ENCODE peak calls at places on chromosome 7, in eight cellular contexts. R is astrocyte of the spinal cord; Y is kidney glomerular epithelial cell; V is colonic mucosa; X is NCI-H1092; K is AG10803; P is activated CD4-positive, alpha-beta T cell treated with anti-CD3 and anti-CD28 coated beads, Interleukin-2, amount 50 U/mL, for 24 hours; C is stomach. H is an unnamed sample.

GRCh38 chr7:110521357-110521756 is 569.6 kb upstream of the LRRN3 start:
- DNase-seq in R (no peak), Y (no peak), V (no peak), X (no peak), K (no peak), P (no peak), C (no peak), H (no peak)

GRCh38 chr7:134991469-134992339 is 5.4 kb downstream of the AGBL3 start:
- DNase-seq in R (no peak), Y (peak), V (no peak), X (no peak), K (no peak), P (no peak), C (no peak), H (no peak)

GRCh38 chr7:21256310-21256877 is 171.5 kb upstream of the SP4 start:
- DNase-seq in R (peak), Y (peak), V (peak), X (peak), K (peak), P (no peak), C (no peak), H (peak)

GRCh38 chr7:11768263-11768662 is 63.7 kb downstream of the THSD7A start:
- DNase-seq in R (no peak), Y (no peak), V (no peak), X (no peak), K (no peak), P (no peak), C (no peak), H (no peak)

GRCh38 chr7:77409739-77410545 is 6.2 kb downstream of the GSAP start:
- DNase-seq in R (peak), Y (no peak), V (no peak), X (no peak), K (peak), P (no peak), C (no peak), H (peak)

GRCh38 chr7:114086491-114086905 is 167.7 kb upstream of the PPP1R3A start:
- DNase-seq in R (peak), Y (no peak), V (peak), X (no peak), K (no peak), P (no peak), C (peak), H (no peak)

GRCh38 chr7:7668708-7669107 is 28.2 kb downstream of the UMAD1 start:
- DNase-seq in R (no peak), Y (no peak), V (no peak), X (no peak), K (no peak), P (no peak), C (no peak), H (no peak)

GRCh38 chr7:33853361-33854062 is 51.8 kb upstream of the BMPER start:
- DNase-seq in R (peak), Y (no peak), V (no peak), X (no peak), K (peak), P (no peak), C (no peak), H (peak)

GRCh38 chr7:142301923-142302550 is 44.2 kb upstream of the PRSS58 start:
- DNase-seq in R (peak), Y (peak), V (no peak), X (no peak), K (no peak), P (no peak), C (no peak), H (peak)

GRCh38 chr7:141928147-141928894 is 12.1 kb downstream of the OR9A4 start:
- DNase-seq in R (no peak), Y (no peak), V (no peak), X (no peak), K (no peak), P (no peak), C (no peak), H (no peak)

GRCh38 chr7:1810961-1811849 is 141.1 kb downstream of the ELFN1 start:
- DNase-seq in R (no peak), Y (no peak), V (no peak), X (no peak), K (peak), P (no peak), C (no peak), H (peak)

GRCh38 chr7:2195403-2196246 is 37.1 kb downstream of the MAD1L1 start:
- DNase-seq in R (no peak), Y (no peak), V (no peak), X (peak), K (no peak), P (no peak), C (peak), H (no peak)

GRCh38 chr7:151018421-151019129 is 5.7 kb downstream of the ATG9B start:
- DNase-seq in R (peak), Y (no peak), V (no peak), X (peak), K (no peak), P (no peak), C (peak), H (no peak)

GRCh38 chr7:147509052-147509480 is 1081.5 kb upstream of the C7orf33 start:
- DNase-seq in R (peak), Y (no peak), V (no peak), X (no peak), K (peak), P (no peak), C (no peak), H (peak)

H was measured in GM03348.